ENCODE peak calls at places on chromosomes 7 and 10, in seven cellular contexts. I, E, H, F, G, U and R are unnamed samples.

GRCh38 chr10:132955479-132955878 is 13.1 kb upstream of the CFAP46 start:
- DNase-seq in H (peak; percentile 20), E (no peak), F (no peak), G (no peak), U (no peak), I (no peak), R (no peak)

GRCh38 chr7:7138897-7139296 is 43.4 kb upstream of the C1GALT1 start:
- DNase-seq in G (no peak), F (no peak), U (no peak), H (no peak), I (no peak), E (no peak), R (no peak)

GRCh38 chr10:52526251-52526823 is 212.3 kb downstream of the DKK1 start:
- DNase-seq in E (peak; percentile 26), G (no peak), I (no peak), F (no peak), H (no peak), U (peak; percentile 20), R (no peak)

GRCh38 chr10:101066890-101067355 is 5.1 kb downstream of the KAZALD1 start:
- DNase-seq in E (no peak), H (no peak), F (peak; percentile 45), I (no peak), G (no peak), U (no peak), R (no peak)

GRCh38 chr7:132180481-132180880 is 395.8 kb downstream of the PLXNA4 start:
- DNase-seq in I (no peak), E (no peak), H (no peak), U (no peak), G (no peak), F (no peak), R (no peak)

GRCh38 chr7:27244488-27245123 is 2.0 kb downstream of the EVX1 start:
- DNase-seq in G (peak; percentile 40), H (no peak), I (no peak), U (no peak), E (no peak), F (no peak), R (no peak)

GRCh38 chr7:130420943-130421578 is 19.8 kb downstream of the CEP41 start:
- DNase-seq in I (no peak), U (peak; percentile 43), G (no peak), E (peak; percentile 9), H (no peak), F (no peak), R (no peak)

GRCh38 chr10:62073429-62073828 is 171.9 kb downstream of the ARID5B start:
- DNase-seq in U (no peak), H (no peak), I (no peak), E (no peak), F (no peak), G (no peak), R (no peak)

GRCh38 chr10:77349226-77349625 is 288.4 kb downstream of the KCNMA1 start:
- DNase-seq in F (no peak), G (no peak), H (no peak), U (no peak), E (no peak), I (no peak), R (no peak)

GRCh38 chr10:77350134-77350533 is 287.5 kb downstream of the KCNMA1 start:
- DNase-seq in E (no peak), H (no peak), F (no peak), G (no peak), U (no peak), I (no peak), R (no peak)

GRCh38 chr10:77348711-77349110 is 288.9 kb downstream of the KCNMA1 start:
- DNase-seq in G (no peak), E (peak; percentile 15), H (no peak), F (no peak), I (no peak), U (no peak), R (no peak)

GRCh38 chr10:77351386-77351785 is 286.2 kb downstream of the KCNMA1 start:
- DNase-seq in F (no peak), E (peak; percentile 27), H (no peak), U (no peak), I (no peak), G (no peak), R (no peak)

DNA sequence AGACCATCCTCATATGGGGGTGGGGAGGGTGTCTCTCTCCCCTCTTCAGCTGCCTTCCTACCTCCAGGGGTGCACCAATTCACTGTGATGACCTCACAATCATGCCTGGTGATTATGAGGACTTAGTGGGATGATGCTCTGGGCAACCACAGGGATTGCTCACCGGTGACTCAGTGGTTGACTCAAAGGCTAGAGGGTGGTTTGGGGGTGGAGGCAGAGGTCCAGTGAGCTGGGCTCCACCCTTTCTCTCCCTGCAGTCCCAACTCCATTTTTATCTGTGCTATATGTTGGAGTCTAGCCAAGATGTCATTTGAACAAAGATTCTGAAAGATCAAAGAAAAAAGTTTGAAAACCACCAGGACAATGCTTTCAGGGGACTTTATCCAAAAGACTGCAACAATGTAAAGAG is 286.9 kb downstream of the KCNMA1 start:
- DNase-seq in F (peak; percentile 79), H (no peak), I (peak; percentile 13), E (peak; percentile 97), U (peak; percentile 97), G (no peak), R (no peak)
- TF ChIP-seq CTCF in F (no peak), H (no peak), I (no peak), E (peak; percentile 7), U (no peak), G (no peak), R (no peak)

GRCh38 chr7:158527038-158527437 is 60.6 kb downstream of the PTPRN2 start:
- DNase-seq in U (no peak), I (no peak), F (no peak), E (no peak), H (no peak), G (no peak), R (no peak)

GRCh38 chr7:158524749-158525635 is 62.6 kb downstream of the PTPRN2 start:
- DNase-seq in I (no peak), U (no peak), H (no peak), F (no peak), G (no peak), E (no peak), R (no peak)

GRCh38 chr7:158527495-158527894 is 60.1 kb downstream of the PTPRN2 start:
- DNase-seq in H (no peak), I (no peak), F (no peak), E (no peak), U (no peak), G (no peak), R (no peak)

GRCh38 chr7:158526531-158526930 is 61.1 kb downstream of the PTPRN2 start:
- DNase-seq in U (no peak), H (no peak), G (no peak), E (no peak), F (no peak), I (no peak), R (no peak)

DNA sequence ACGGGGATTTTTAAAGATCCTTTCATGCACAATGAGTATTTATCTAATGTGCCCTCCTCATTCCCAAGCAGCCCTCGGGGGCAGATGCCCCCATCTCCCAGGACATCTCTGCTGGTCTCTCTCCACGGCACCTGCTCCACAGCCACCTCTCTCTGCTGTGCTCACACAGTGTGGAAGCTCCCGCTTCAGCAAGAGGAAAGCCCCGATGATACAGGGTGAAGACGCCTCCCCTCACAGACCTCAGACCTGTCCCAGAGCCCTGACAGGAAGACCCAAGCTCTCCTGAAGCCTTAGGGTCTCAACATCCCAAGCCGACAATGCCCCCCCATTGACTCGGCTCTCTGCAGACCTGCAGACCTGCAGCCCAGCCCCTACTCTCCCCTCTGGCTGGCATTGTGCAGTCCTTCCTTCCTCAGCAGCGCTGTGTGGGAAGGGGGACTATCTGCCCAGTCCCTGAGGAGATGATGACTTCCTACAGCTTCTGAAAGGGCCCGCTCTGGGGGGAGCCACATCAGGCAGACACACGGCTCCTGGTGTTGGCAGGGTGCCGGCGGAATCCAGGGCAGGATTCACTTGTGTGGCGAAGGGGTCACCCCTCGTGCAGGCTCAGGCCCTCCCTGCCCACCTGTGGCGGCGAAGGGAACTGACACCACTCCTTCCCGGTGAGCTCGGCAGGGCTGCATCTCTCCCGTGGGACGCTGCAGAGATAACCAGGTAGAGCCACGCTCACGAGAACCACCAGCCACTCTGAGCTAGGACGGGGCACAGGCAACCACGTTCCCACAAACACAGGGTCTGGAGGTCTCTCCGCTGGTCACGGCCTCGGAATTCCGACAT is 61.8 kb downstream of the PTPRN2 start:
- DNase-seq in G (no peak), U (no peak), I (no peak), E (no peak), F (no peak), H (no peak), R (no peak)
- TF ChIP-seq CTCF in G (no peak), U (no peak), I (no peak), E (no peak), F (no peak), H (no peak), R (no peak)

GRCh38 chr10:120598377-120598776 is 141.3 kb downstream of the PLPP4 start:
- DNase-seq in G (no peak), E (no peak), U (no peak), F (no peak), I (no peak), H (no peak), R (no peak)

GRCh38 chr10:120601999-120602398 is 145.0 kb downstream of the PLPP4 start:
- DNase-seq in F (no peak), I (no peak), E (no peak), G (no peak), U (no peak), H (no peak), R (no peak)

GRCh38 chr10:120597902-120598301 is 140.9 kb downstream of the PLPP4 start:
- DNase-seq in E (no peak), I (no peak), G (no peak), U (no peak), H (no peak), F (no peak), R (no peak)

GRCh38 chr10:120599202-120599724 is 142.2 kb downstream of the PLPP4 start:
- DNase-seq in G (no peak), I (no peak), U (no peak), E (no peak), F (no peak), H (no peak), R (no peak)

DNA sequence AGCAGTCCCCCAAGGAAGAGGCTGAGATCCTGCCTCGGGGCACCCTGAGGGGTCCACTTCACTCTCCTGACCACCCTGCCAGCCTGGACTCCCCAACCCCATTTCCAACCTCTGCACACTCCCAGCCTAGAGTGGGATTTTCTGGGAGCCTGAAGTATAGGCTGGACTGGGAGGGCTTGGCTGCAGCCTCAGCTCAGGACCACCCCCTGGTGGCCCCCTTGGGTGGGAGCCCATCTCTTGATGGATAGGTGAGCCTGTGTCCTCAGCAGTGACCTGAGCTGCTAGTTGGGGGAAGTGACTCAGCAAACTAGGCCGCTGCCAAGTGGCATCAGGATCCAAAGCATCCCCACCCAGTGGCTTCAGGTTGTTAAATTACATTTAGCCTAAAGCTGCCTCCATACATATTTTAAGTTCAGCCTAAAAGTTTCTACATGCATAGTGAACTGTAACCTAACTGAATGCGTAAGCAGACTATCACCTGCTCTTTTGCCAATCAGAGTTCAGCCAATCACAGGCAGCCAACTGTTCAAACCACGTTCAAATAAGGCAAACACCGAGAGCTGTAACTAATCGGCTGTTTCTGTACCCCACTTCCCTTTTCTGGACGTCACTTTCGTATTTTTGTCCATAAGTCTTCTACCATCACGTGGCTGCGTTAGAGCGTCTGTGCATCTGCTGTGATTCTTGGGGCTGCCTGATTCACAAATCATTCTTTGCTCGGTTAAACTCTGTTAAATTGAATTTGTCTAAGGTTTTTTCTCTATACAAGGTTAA is 144.0 kb downstream of the PLPP4 start:
- DNase-seq in G (no peak), E (no peak), U (peak; percentile 5), H (no peak), F (peak; percentile 17), I (no peak), R (no peak)
- TF ChIP-seq CTCF in G (no peak), E (peak; percentile 16), U (peak; percentile 17), H (no peak), F (peak; percentile 11), I (no peak), R (no peak)

DNA sequence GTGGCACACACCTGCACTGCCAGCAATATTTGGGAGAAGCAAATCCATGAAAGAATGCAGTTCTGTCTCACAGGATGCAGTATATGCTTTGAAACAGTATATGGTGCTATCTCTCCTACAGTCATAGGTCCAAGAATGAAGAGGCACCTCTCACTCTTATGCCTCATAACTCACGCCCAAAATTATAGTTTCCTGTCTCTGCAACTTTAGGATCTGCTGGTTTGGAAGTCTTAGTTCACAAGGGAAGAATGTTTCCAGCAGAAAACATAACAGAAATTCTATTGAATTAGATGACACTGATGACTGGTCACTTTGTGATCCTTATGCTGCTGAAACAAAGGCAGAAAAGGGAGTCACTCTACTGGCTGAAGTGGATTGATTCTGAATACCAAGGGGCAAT is 5.7 kb downstream of the C10orf67 start:
- DNase-seq in U (no peak), I (no peak), F (no peak), G (no peak), E (no peak), H (no peak), R (no peak)
- TF ChIP-seq CTCF in U (no peak), I (no peak), F (no peak), G (no peak), E (no peak), H (no peak), R (no peak)